ENCODE peak calls at places on chromosomes 11 and 22, in five cellular contexts. One of them, this sample, is unnamed.

GRCh38 chr22:25027052-25027525 is 74.6 kb downstream of the KIAA1671 start:
- DNase-seq in pancreas: no peak
- DNase-seq in stimulated activated CD4-positive, alpha-beta T cell treated with anti-CD3 and anti-CD28 coated beads, Interleukin-15, amount 100 ng/mL, for 1 hour: no peak
- DNase-seq in C1 segment of cervical spinal cord: no peak
- DNase-seq in T-cell: no peak
- DNase-seq in this sample: no peak

GRCh38 chr11:34358666-34359547 is 1.1 kb upstream of the ABTB2 start:
- DNase-seq in pancreas: peak
- DNase-seq in T-cell: peak
- DNase-seq in stimulated activated CD4-positive, alpha-beta T cell treated with anti-CD3 and anti-CD28 coated beads, Interleukin-15, amount 100 ng/mL, for 1 hour: peak
- DNase-seq in C1 segment of cervical spinal cord: peak
- DNase-seq in this sample: peak

GRCh38 chr11:107708787-107709186 is 3.1 kb downstream of the SLN start:
- DNase-seq in C1 segment of cervical spinal cord: no peak
- DNase-seq in pancreas: no peak
- DNase-seq in T-cell: no peak
- DNase-seq in stimulated activated CD4-positive, alpha-beta T cell treated with anti-CD3 and anti-CD28 coated beads, Interleukin-15, amount 100 ng/mL, for 1 hour: no peak
- DNase-seq in this sample: no peak

GRCh38 chr11:73308963-73309960 is 1.2 kb downstream of the ARHGEF17 start:
- DNase-seq in C1 segment of cervical spinal cord: peak
- DNase-seq in stimulated activated CD4-positive, alpha-beta T cell treated with anti-CD3 and anti-CD28 coated beads, Interleukin-15, amount 100 ng/mL, for 1 hour: no peak
- DNase-seq in T-cell: no peak
- DNase-seq in pancreas: peak
- DNase-seq in this sample: no peak

GRCh38 chr22:45064313-45065268 is 54.8 kb upstream of the PHF21B start:
- DNase-seq in pancreas: no peak
- DNase-seq in stimulated activated CD4-positive, alpha-beta T cell treated with anti-CD3 and anti-CD28 coated beads, Interleukin-15, amount 100 ng/mL, for 1 hour: peak
- DNase-seq in T-cell: no peak
- DNase-seq in C1 segment of cervical spinal cord: no peak
- DNase-seq in this sample: no peak

GRCh38 chr11:17538731-17539130 is 5.5 kb downstream of the USH1C start:
- DNase-seq in T-cell: no peak
- DNase-seq in pancreas: no peak
- DNase-seq in stimulated activated CD4-positive, alpha-beta T cell treated with anti-CD3 and anti-CD28 coated beads, Interleukin-15, amount 100 ng/mL, for 1 hour: no peak
- DNase-seq in C1 segment of cervical spinal cord: no peak
- DNase-seq in this sample: no peak

GRCh38 chr22:49935561-49935960 is 17.1 kb downstream of the CRELD2 start:
- DNase-seq in T-cell: no peak
- DNase-seq in stimulated activated CD4-positive, alpha-beta T cell treated with anti-CD3 and anti-CD28 coated beads, Interleukin-15, amount 100 ng/mL, for 1 hour: no peak
- DNase-seq in pancreas: no peak
- DNase-seq in C1 segment of cervical spinal cord: no peak
- DNase-seq in this sample: no peak

GRCh38 chr11:131980878-131981668 is 610.7 kb downstream of the NTM start:
- DNase-seq in C1 segment of cervical spinal cord: no peak
- DNase-seq in stimulated activated CD4-positive, alpha-beta T cell treated with anti-CD3 and anti-CD28 coated beads, Interleukin-15, amount 100 ng/mL, for 1 hour: no peak
- DNase-seq in pancreas: no peak
- DNase-seq in T-cell: no peak
- DNase-seq in this sample: no peak

GRCh38 chr22:44701824-44702478 is at the start of gene PRR5:
- DNase-seq in pancreas: peak
- DNase-seq in stimulated activated CD4-positive, alpha-beta T cell treated with anti-CD3 and anti-CD28 coated beads, Interleukin-15, amount 100 ng/mL, for 1 hour: peak
- DNase-seq in C1 segment of cervical spinal cord: peak
- DNase-seq in T-cell: peak
- DNase-seq in this sample: peak

GRCh38 chr11:69093106-69093505 is 44.4 kb downstream of the TPCN2 start:
- DNase-seq in C1 segment of cervical spinal cord: no peak
- DNase-seq in T-cell: no peak
- DNase-seq in stimulated activated CD4-positive, alpha-beta T cell treated with anti-CD3 and anti-CD28 coated beads, Interleukin-15, amount 100 ng/mL, for 1 hour: no peak
- DNase-seq in pancreas: no peak
- DNase-seq in this sample: no peak

GRCh38 chr22:49377306-49377705 is 450.4 kb downstream of the BRD1 start:
- DNase-seq in T-cell: no peak
- DNase-seq in C1 segment of cervical spinal cord: no peak
- DNase-seq in pancreas: no peak
- DNase-seq in stimulated activated CD4-positive, alpha-beta T cell treated with anti-CD3 and anti-CD28 coated beads, Interleukin-15, amount 100 ng/mL, for 1 hour: no peak
- DNase-seq in this sample: no peak

GRCh38 chr22:29328055-29328454 is 12.6 kb upstream of the RASL10A start:
- DNase-seq in T-cell: no peak
- DNase-seq in stimulated activated CD4-positive, alpha-beta T cell treated with anti-CD3 and anti-CD28 coated beads, Interleukin-15, amount 100 ng/mL, for 1 hour: no peak
- DNase-seq in C1 segment of cervical spinal cord: no peak
- DNase-seq in pancreas: no peak
- DNase-seq in this sample: no peak

GRCh38 chr11:130908770-130909625 is 7.3 kb downstream of the SNX19 start:
- DNase-seq in pancreas: no peak
- DNase-seq in stimulated activated CD4-positive, alpha-beta T cell treated with anti-CD3 and anti-CD28 coated beads, Interleukin-15, amount 100 ng/mL, for 1 hour: no peak
- DNase-seq in T-cell: no peak
- DNase-seq in C1 segment of cervical spinal cord: no peak
- DNase-seq in this sample: no peak

GRCh38 chr22:29369460-29369859 is 18.9 kb downstream of the AP1B1 start:
- DNase-seq in pancreas: no peak
- DNase-seq in stimulated activated CD4-positive, alpha-beta T cell treated with anti-CD3 and anti-CD28 coated beads, Interleukin-15, amount 100 ng/mL, for 1 hour: no peak
- DNase-seq in C1 segment of cervical spinal cord: peak
- DNase-seq in T-cell: no peak
- DNase-seq in this sample: no peak

GRCh38 chr22:43279867-43280519 is 63.2 kb downstream of the SCUBE1 start:
- DNase-seq in pancreas: no peak
- DNase-seq in stimulated activated CD4-positive, alpha-beta T cell treated with anti-CD3 and anti-CD28 coated beads, Interleukin-15, amount 100 ng/mL, for 1 hour: no peak
- DNase-seq in T-cell: no peak
- DNase-seq in C1 segment of cervical spinal cord: no peak
- DNase-seq in this sample: no peak

GRCh38 chr11:112310414-112310813 is 49.8 kb upstream of the PLET1 start:
- DNase-seq in pancreas: no peak
- DNase-seq in C1 segment of cervical spinal cord: no peak
- DNase-seq in stimulated activated CD4-positive, alpha-beta T cell treated with anti-CD3 and anti-CD28 coated beads, Interleukin-15, amount 100 ng/mL, for 1 hour: no peak
- DNase-seq in T-cell: no peak
- DNase-seq in this sample: no peak

GRCh38 chr11:57364851-57365660 is 15.9 kb downstream of the PRG3 start:
- DNase-seq in stimulated activated CD4-positive, alpha-beta T cell treated with anti-CD3 and anti-CD28 coated beads, Interleukin-15, amount 100 ng/mL, for 1 hour: no peak
- DNase-seq in C1 segment of cervical spinal cord: no peak
- DNase-seq in T-cell: no peak
- DNase-seq in pancreas: no peak
- DNase-seq in this sample: no peak

GRCh38 chr11:36672815-36673450 is 74.9 kb upstream of the RAG2 start:
- DNase-seq in stimulated activated CD4-positive, alpha-beta T cell treated with anti-CD3 and anti-CD28 coated beads, Interleukin-15, amount 100 ng/mL, for 1 hour: no peak
- DNase-seq in C1 segment of cervical spinal cord: no peak
- DNase-seq in pancreas: no peak
- DNase-seq in T-cell: no peak
- DNase-seq in this sample: peak

GRCh38 chr11:14357843-14358728 is 897 bp downstream of the RRAS2 start:
- DNase-seq in C1 segment of cervical spinal cord: no peak
- DNase-seq in stimulated activated CD4-positive, alpha-beta T cell treated with anti-CD3 and anti-CD28 coated beads, Interleukin-15, amount 100 ng/mL, for 1 hour: peak
- DNase-seq in T-cell: no peak
- DNase-seq in pancreas: peak
- DNase-seq in this sample: peak

GRCh38 chr22:46053563-46054090 is 76.7 kb upstream of the WNT7B start:
- DNase-seq in pancreas: peak
- DNase-seq in C1 segment of cervical spinal cord: peak
- DNase-seq in stimulated activated CD4-positive, alpha-beta T cell treated with anti-CD3 and anti-CD28 coated beads, Interleukin-15, amount 100 ng/mL, for 1 hour: no peak
- DNase-seq in T-cell: peak
- DNase-seq in this sample: peak

GRCh38 chr11:78784321-78785061 is 209.8 kb upstream of the NARS2 start:
- DNase-seq in pancreas: no peak
- DNase-seq in stimulated activated CD4-positive, alpha-beta T cell treated with anti-CD3 and anti-CD28 coated beads, Interleukin-15, amount 100 ng/mL, for 1 hour: no peak
- DNase-seq in C1 segment of cervical spinal cord: no peak
- DNase-seq in T-cell: no peak
- DNase-seq in this sample: no peak

GRCh38 chr11:120215634-120216033 is 4.8 kb downstream of the OAF start:
- DNase-seq in T-cell: no peak
- DNase-seq in pancreas: no peak
- DNase-seq in C1 segment of cervical spinal cord: no peak
- DNase-seq in stimulated activated CD4-positive, alpha-beta T cell treated with anti-CD3 and anti-CD28 coated beads, Interleukin-15, amount 100 ng/mL, for 1 hour: no peak
- DNase-seq in this sample: no peak

GRCh38 chr11:8631395-8632110 is 37.5 kb upstream of the STK33 start:
- DNase-seq in stimulated activated CD4-positive, alpha-beta T cell treated with anti-CD3 and anti-CD28 coated beads, Interleukin-15, amount 100 ng/mL, for 1 hour: no peak
- DNase-seq in C1 segment of cervical spinal cord: no peak
- DNase-seq in pancreas: no peak
- DNase-seq in T-cell: no peak
- DNase-seq in this sample: no peak

GRCh38 chr11:99693941-99694492 is 673.3 kb downstream of the CNTN5 start:
- DNase-seq in C1 segment of cervical spinal cord: no peak
- DNase-seq in T-cell: no peak
- DNase-seq in stimulated activated CD4-positive, alpha-beta T cell treated with anti-CD3 and anti-CD28 coated beads, Interleukin-15, amount 100 ng/mL, for 1 hour: no peak
- DNase-seq in pancreas: no peak
- DNase-seq in this sample: no peak

GRCh38 chr11:87256694-87257340 is 219.1 kb downstream of the TMEM135 start:
- DNase-seq in T-cell: no peak
- DNase-seq in pancreas: no peak
- DNase-seq in stimulated activated CD4-positive, alpha-beta T cell treated with anti-CD3 and anti-CD28 coated beads, Interleukin-15, amount 100 ng/mL, for 1 hour: no peak
- DNase-seq in C1 segment of cervical spinal cord: no peak
- DNase-seq in this sample: no peak

GRCh38 chr22:37747090-37747714 is 50.4 kb downstream of the TRIOBP start:
- DNase-seq in stimulated activated CD4-positive, alpha-beta T cell treated with anti-CD3 and anti-CD28 coated beads, Interleukin-15, amount 100 ng/mL, for 1 hour: no peak
- DNase-seq in C1 segment of cervical spinal cord: no peak
- DNase-seq in T-cell: no peak
- DNase-seq in pancreas: no peak
- DNase-seq in this sample: no peak

GRCh38 chr22:29209624-29209929 is 3.9 kb downstream of the EMID1 start:
- DNase-seq in stimulated activated CD4-positive, alpha-beta T cell treated with anti-CD3 and anti-CD28 coated beads, Interleukin-15, amount 100 ng/mL, for 1 hour: no peak
- DNase-seq in T-cell: no peak
- DNase-seq in C1 segment of cervical spinal cord: no peak
- DNase-seq in pancreas: no peak
- DNase-seq in this sample: no peak

This sample was measured in central memory CD4-positive, alpha-beta T cell.